ENCODE peak calls at places on chromosomes 5 and 9, in ten cellular contexts. Y is lower leg skin; U is AG04450; P is heart left ventricle; O is GM06990; B is AG04449; T is progenitor cell of endocrine pancreas; W is dorsolateral prefrontal cortex; G is CD4-positive, alpha-beta T cell; L is right atrium auricular region. Q is an unnamed sample.

GRCh38 chr9:116219686-116220085 is 66.1 kb downstream of the PAPPA start:
- DNase-seq in Y (no peak), U (no peak), P (peak), O (no peak), B (no peak), T (no peak), W (no peak), G (no peak), L (no peak), Q (peak)

GRCh38 chr9:37677435-37677834 is 26.7 kb downstream of the FRMPD1 start:
- DNase-seq in Y (no peak), U (no peak), P (no peak), O (no peak), B (no peak), T (no peak), W (no peak), G (no peak), L (no peak), Q (no peak)

GRCh38 chr9:137305060-137305787 is 3.2 kb upstream of the NRARP start:
- DNase-seq in Y (peak), U (no peak), P (peak), O (peak), B (no peak), T (peak), W (peak), G (peak), L (no peak), Q (peak)

GRCh38 chr5:111626473-111627166 is 114.3 kb upstream of the STARD4 start:
- DNase-seq in Y (no peak), U (no peak), P (no peak), O (no peak), B (no peak), T (no peak), W (no peak), G (no peak), L (no peak), Q (no peak)

GRCh38 chr9:882416-882931 is 41.0 kb downstream of the DMRT1 start:
- DNase-seq in Y (no peak), U (no peak), P (no peak), O (no peak), B (no peak), T (no peak), W (no peak), G (no peak), L (no peak), Q (no peak)

GRCh38 chr9:110303136-110303535 is 34.5 kb downstream of the TXNDC8 start:
- DNase-seq in Y (no peak), U (no peak), P (no peak), O (no peak), B (peak), T (no peak), W (no peak), G (no peak), L (no peak), Q (no peak)

GRCh38 chr5:53008751-53009150 is 19.6 kb downstream of the ITGA2 start:
- DNase-seq in Y (no peak), U (no peak), P (no peak), O (peak), B (no peak), T (no peak), W (no peak), G (no peak), L (no peak), Q (no peak)

GRCh38 chr5:9720361-9720760 is 90.2 kb upstream of the TAS2R1 start:
- DNase-seq in Y (no peak), U (no peak), P (no peak), O (no peak), B (no peak), T (no peak), W (no peak), G (no peak), L (no peak), Q (no peak)

GRCh38 chr5:43203373-43203772 is 11.3 kb downstream of the NIM1K start:
- DNase-seq in Y (no peak), U (no peak), P (no peak), O (no peak), B (no peak), T (no peak), W (no peak), G (no peak), L (no peak), Q (no peak)

GRCh38 chr9:94639045-94639995 is at the start of gene FBP1:
- DNase-seq in Y (no peak), U (no peak), P (peak), O (peak), B (no peak), T (no peak), W (no peak), G (peak), L (no peak), Q (peak)

GRCh38 chr9:91495450-91495849 is 71.8 kb upstream of the NFIL3 start:
- DNase-seq in Y (no peak), U (peak), P (no peak), O (no peak), B (peak), T (no peak), W (no peak), G (no peak), L (no peak), Q (no peak)

GRCh38 chr5:147565524-147565923 is 55.7 kb upstream of the DPYSL3 start:
- DNase-seq in Y (no peak), U (no peak), P (no peak), O (no peak), B (no peak), T (no peak), W (no peak), G (no peak), L (no peak), Q (no peak)

GRCh38 chr9:104982543-104982942 is 54.6 kb upstream of the ABCA1 start:
- DNase-seq in Y (no peak), U (no peak), P (no peak), O (no peak), B (no peak), T (no peak), W (no peak), G (no peak), L (no peak), Q (no peak)

GRCh38 chr9:136539427-136540412 is 6.1 kb downstream of the NOTCH1 start:
- DNase-seq in Y (peak), U (no peak), P (peak), O (peak), B (no peak), T (no peak), W (no peak), G (peak), L (peak), Q (no peak)

GRCh38 chr5:160213537-160213936 is 15.8 kb upstream of the FABP6 start:
- DNase-seq in Y (no peak), U (no peak), P (no peak), O (no peak), B (no peak), T (no peak), W (no peak), G (no peak), L (no peak), Q (no peak)

GRCh38 chr5:132500244-132500930 is 9.8 kb upstream of the IRF1 start:
- DNase-seq in Y (peak), U (no peak), P (no peak), O (no peak), B (no peak), T (no peak), W (no peak), G (no peak), L (peak), Q (no peak)

GRCh38 chr5:57817924-57818323 is 335.3 kb upstream of the ACTBL2 start:
- DNase-seq in Y (no peak), U (no peak), P (no peak), O (no peak), B (no peak), T (no peak), W (no peak), G (no peak), L (no peak), Q (no peak)

GRCh38 chr9:87798276-87798833 is 72.4 kb downstream of the CTSL start:
- DNase-seq in Y (no peak), U (no peak), P (no peak), O (no peak), B (no peak), T (no peak), W (no peak), G (no peak), L (no peak), Q (no peak)

GRCh38 chr9:132993511-132993939 is 15.0 kb downstream of the GFI1B start:
- DNase-seq in Y (no peak), U (no peak), P (no peak), O (no peak), B (no peak), T (no peak), W (no peak), G (no peak), L (no peak), Q (no peak)

GRCh38 chr5:7884491-7885273 is 15.7 kb downstream of the MTRR start:
- DNase-seq in Y (no peak), U (no peak), P (no peak), O (no peak), B (no peak), T (no peak), W (no peak), G (no peak), L (no peak), Q (no peak)

GRCh38 chr9:68969538-68969937 is 44.4 kb downstream of the PRKACG start:
- DNase-seq in Y (no peak), U (no peak), P (no peak), O (no peak), B (no peak), T (no peak), W (no peak), G (no peak), L (no peak), Q (no peak)

GRCh38 chr9:37197158-37198033 is 77.0 kb downstream of the ZCCHC7 start:
- DNase-seq in Y (no peak), U (no peak), P (no peak), O (peak), B (no peak), T (no peak), W (no peak), G (no peak), L (no peak), Q (no peak)

GRCh38 chr5:40406426-40407211 is 273.1 kb upstream of the PTGER4 start:
- DNase-seq in Y (no peak), U (no peak), P (no peak), O (peak), B (no peak), T (no peak), W (no peak), G (no peak), L (no peak), Q (no peak)

GRCh38 chr5:142475102-142475501 is 150.3 kb upstream of the SPRY4 start:
- DNase-seq in Y (no peak), U (no peak), P (no peak), O (no peak), B (no peak), T (no peak), W (no peak), G (no peak), L (no peak), Q (no peak)

DNA sequence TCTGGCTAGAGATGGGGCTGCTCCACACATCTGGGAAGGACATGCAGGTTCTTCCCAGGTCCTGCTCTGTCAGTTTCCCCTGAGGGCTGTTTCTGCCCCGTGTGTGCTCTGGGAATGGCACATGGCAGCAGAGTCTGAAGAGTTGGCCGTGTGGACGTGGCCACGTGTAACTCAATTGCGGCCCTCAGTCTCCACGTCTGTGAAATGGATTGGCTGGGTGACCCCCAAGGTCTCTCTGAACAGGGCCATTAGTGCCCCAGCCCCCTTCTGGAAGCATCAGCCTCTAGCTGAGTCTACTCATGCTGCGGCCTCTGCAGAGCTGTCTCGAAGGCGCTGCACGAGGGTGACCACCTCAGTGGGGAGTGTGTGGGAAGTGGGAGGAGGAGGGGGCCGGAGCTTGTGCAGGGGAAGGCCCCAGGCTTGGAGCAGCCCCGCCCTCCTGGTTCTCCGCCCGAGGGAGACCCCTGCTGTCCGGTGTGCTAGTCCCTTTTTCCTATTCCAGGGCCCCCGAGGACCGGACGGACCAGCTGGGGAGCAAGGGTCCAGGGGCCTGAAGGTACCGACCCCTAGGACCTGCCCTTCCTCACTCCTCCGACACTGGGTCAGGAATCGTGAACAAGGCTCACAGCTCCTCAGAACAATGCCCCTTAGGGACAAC is 58.9 kb upstream of the ORM1 start:
- DNase-seq in Y (no peak), U (no peak), P (no peak), O (no peak), B (no peak), T (no peak), W (no peak), G (no peak), L (no peak), Q (peak)
- TF ChIP-seq CTCF in Y (no peak), U (peak), P (no peak), O (peak), B (peak), T (peak), W (peak), G (no peak), L (no peak), Q (no peak)

GRCh38 chr9:83906144-83906543 is 15.1 kb downstream of the KIF27 start:
- DNase-seq in Y (no peak), U (no peak), P (no peak), O (no peak), B (no peak), T (no peak), W (no peak), G (no peak), L (no peak), Q (no peak)
- TF ChIP-seq CTCF in Y (no peak), U (no peak), P (no peak), O (no peak), B (no peak), T (no peak), W (no peak), G (no peak), L (no peak), Q (no peak)

GRCh38 chr5:39009280-39009679 is 64.9 kb downstream of the RICTOR start:
- DNase-seq in Y (no peak), U (no peak), P (no peak), O (no peak), B (no peak), T (no peak), W (no peak), G (no peak), L (no peak), Q (no peak)

GRCh38 chr5:39006650-39007049 is 67.5 kb downstream of the RICTOR start:
- DNase-seq in Y (no peak), U (no peak), P (no peak), O (no peak), B (no peak), T (no peak), W (no peak), G (no peak), L (no peak), Q (no peak)

GRCh38 chr5:39013938-39014337 is 60.3 kb downstream of the RICTOR start:
- DNase-seq in Y (no peak), U (peak), P (no peak), O (no peak), B (no peak), T (no peak), W (no peak), G (no peak), L (no peak), Q (no peak)

GRCh38 chr5:39005566-39006232 is 68.5 kb downstream of the RICTOR start:
- DNase-seq in Y (no peak), U (no peak), P (no peak), O (no peak), B (no peak), T (no peak), W (no peak), G (no peak), L (no peak), Q (no peak)

GRCh38 chr5:39009981-39010380 is 64.2 kb downstream of the RICTOR start:
- DNase-seq in Y (no peak), U (no peak), P (no peak), O (no peak), B (no peak), T (no peak), W (no peak), G (no peak), L (no peak), Q (no peak)
- TF ChIP-seq CTCF in Y (no peak), U (no peak), P (no peak), O (no peak), B (no peak), T (no peak), W (no peak), G (no peak), L (no peak), Q (no peak)

GRCh38 chr9:12723409-12724028 is 30.3 kb downstream of the TYRP1 start:
- DNase-seq in Y (no peak), U (no peak), P (no peak), O (no peak), B (no peak), T (no peak), W (no peak), G (no peak), L (no peak), Q (no peak)
- TF ChIP-seq CTCF in Y (peak), U (peak), P (peak), O (peak), B (peak), T (peak), W (peak), G (no peak), L (peak), Q (peak)

GRCh38 chr5:136446565-136446964 is 81.2 kb upstream of the TRPC7 start:
- DNase-seq in Y (no peak), U (no peak), P (no peak), O (no peak), B (no peak), T (no peak), W (no peak), G (no peak), L (no peak), Q (no peak)
- TF ChIP-seq CTCF in Y (no peak), U (no peak), P (no peak), O (no peak), B (no peak), T (no peak), W (no peak), G (no peak), L (no peak), Q (no peak)